ENCODE peak calls at places on chromosome 4, in seven cellular contexts. One of them, this sample, is unnamed.
A peak's percentile ranks its signal among the peaks of the same experiment; 100 is the strongest.

GRCh38 chr4:25861951-25862410 is 807 bp downstream of the SEL1L3 start:
- DNase-seq in esophagus squamous epithelium: no peak
- DNase-seq in psoas muscle: no peak
- DNase-seq in foreskin fibroblast: no peak
- DNase-seq in astrocyte: peak; percentile 26
- DNase-seq in heart left ventricle: no peak
- DNase-seq in fibroblast of lung: peak; percentile 45
- DNase-seq in this sample: peak; percentile 55

GRCh38 chr4:6327220-6327917 is 57.7 kb downstream of the WFS1 start:
- DNase-seq in esophagus squamous epithelium: no peak
- DNase-seq in psoas muscle: peak; percentile 85
- DNase-seq in foreskin fibroblast: peak; percentile 48
- DNase-seq in astrocyte: no peak
- DNase-seq in heart left ventricle: peak; percentile 80
- DNase-seq in fibroblast of lung: peak; percentile 35
- DNase-seq in this sample: peak; percentile 68

GRCh38 chr4:41549469-41549868 is 11.5 kb downstream of the LIMCH1 start:
- DNase-seq in esophagus squamous epithelium: no peak
- DNase-seq in psoas muscle: no peak
- DNase-seq in foreskin fibroblast: no peak
- DNase-seq in astrocyte: no peak
- DNase-seq in heart left ventricle: no peak
- DNase-seq in fibroblast of lung: no peak
- DNase-seq in this sample: no peak

GRCh38 chr4:169184236-169184635 is 86.5 kb downstream of the SH3RF1 start:
- DNase-seq in esophagus squamous epithelium: no peak
- DNase-seq in psoas muscle: no peak
- DNase-seq in foreskin fibroblast: no peak
- DNase-seq in astrocyte: peak; percentile 31
- DNase-seq in heart left ventricle: no peak
- DNase-seq in fibroblast of lung: peak; percentile 42
- DNase-seq in this sample: peak; percentile 70

GRCh38 chr4:26584725-26585124 is 841 bp downstream of the TBC1D19 start:
- DNase-seq in esophagus squamous epithelium: no peak
- DNase-seq in psoas muscle: no peak
- DNase-seq in foreskin fibroblast: no peak
- DNase-seq in astrocyte: no peak
- DNase-seq in heart left ventricle: no peak
- DNase-seq in fibroblast of lung: no peak
- DNase-seq in this sample: no peak

GRCh38 chr4:109998867-109999303 is 86.2 kb downstream of the EGF start:
- DNase-seq in esophagus squamous epithelium: no peak
- DNase-seq in psoas muscle: no peak
- DNase-seq in foreskin fibroblast: peak; percentile 38
- DNase-seq in astrocyte: peak; percentile 33
- DNase-seq in heart left ventricle: no peak
- DNase-seq in fibroblast of lung: peak; percentile 41
- DNase-seq in this sample: peak; percentile 76

GRCh38 chr4:1765409-1766335 is 27.4 kb upstream of the FGFR3 start:
- DNase-seq in esophagus squamous epithelium: no peak
- DNase-seq in psoas muscle: no peak
- DNase-seq in foreskin fibroblast: no peak
- DNase-seq in astrocyte: no peak
- DNase-seq in heart left ventricle: no peak
- DNase-seq in fibroblast of lung: no peak
- DNase-seq in this sample: no peak

GRCh38 chr4:7294176-7294756 is 101.9 kb downstream of the SORCS2 start:
- DNase-seq in esophagus squamous epithelium: no peak
- DNase-seq in psoas muscle: no peak
- DNase-seq in foreskin fibroblast: no peak
- DNase-seq in astrocyte: no peak
- DNase-seq in heart left ventricle: no peak
- DNase-seq in fibroblast of lung: no peak
- DNase-seq in this sample: no peak

GRCh38 chr4:122129061-122129460 is 23.1 kb upstream of the BLTP1 start:
- DNase-seq in esophagus squamous epithelium: no peak
- DNase-seq in psoas muscle: no peak
- DNase-seq in foreskin fibroblast: no peak
- DNase-seq in astrocyte: no peak
- DNase-seq in heart left ventricle: no peak
- DNase-seq in fibroblast of lung: peak; percentile 2
- DNase-seq in this sample: no peak

GRCh38 chr4:157312702-157313101 is 92.2 kb downstream of the GRIA2 start:
- DNase-seq in esophagus squamous epithelium: no peak
- DNase-seq in psoas muscle: no peak
- DNase-seq in foreskin fibroblast: no peak
- DNase-seq in astrocyte: no peak
- DNase-seq in heart left ventricle: no peak
- DNase-seq in fibroblast of lung: no peak
- DNase-seq in this sample: no peak

GRCh38 chr4:83639849-83640493 is 104.1 kb downstream of the GPAT3 start:
- DNase-seq in esophagus squamous epithelium: no peak
- DNase-seq in psoas muscle: no peak
- DNase-seq in foreskin fibroblast: peak; percentile 62
- DNase-seq in astrocyte: peak; percentile 44
- DNase-seq in heart left ventricle: no peak
- DNase-seq in fibroblast of lung: peak; percentile 59
- DNase-seq in this sample: peak; percentile 92

GRCh38 chr4:99754756-99755155 is 61.9 kb upstream of the DAPP1 start:
- DNase-seq in esophagus squamous epithelium: no peak
- DNase-seq in psoas muscle: no peak
- DNase-seq in foreskin fibroblast: no peak
- DNase-seq in astrocyte: no peak
- DNase-seq in heart left ventricle: no peak
- DNase-seq in fibroblast of lung: peak; percentile 2
- DNase-seq in this sample: no peak

GRCh38 chr4:53855886-53856260 is 208.5 kb downstream of the CHIC2 start:
- DNase-seq in esophagus squamous epithelium: no peak
- DNase-seq in psoas muscle: no peak
- DNase-seq in foreskin fibroblast: peak; percentile 87
- DNase-seq in astrocyte: peak; percentile 99
- DNase-seq in heart left ventricle: no peak
- DNase-seq in fibroblast of lung: peak; percentile 99
- DNase-seq in this sample: peak; percentile 98

GRCh38 chr4:118816538-118817177 is 19.3 kb downstream of the SEC24D start:
- DNase-seq in esophagus squamous epithelium: no peak
- DNase-seq in psoas muscle: no peak
- DNase-seq in foreskin fibroblast: peak; percentile 38
- DNase-seq in astrocyte: peak; percentile 58
- DNase-seq in heart left ventricle: no peak
- DNase-seq in fibroblast of lung: peak; percentile 67
- DNase-seq in this sample: peak; percentile 62

GRCh38 chr4:128630881-128631280 is 178.6 kb upstream of the JADE1 start:
- DNase-seq in esophagus squamous epithelium: no peak
- DNase-seq in psoas muscle: no peak
- DNase-seq in foreskin fibroblast: no peak
- DNase-seq in astrocyte: peak; percentile 62
- DNase-seq in heart left ventricle: no peak
- DNase-seq in fibroblast of lung: peak; percentile 67
- DNase-seq in this sample: peak; percentile 47

GRCh38 chr4:80135702-80136058 is 61.6 kb upstream of the PRDM8 start:
- DNase-seq in esophagus squamous epithelium: no peak
- DNase-seq in psoas muscle: no peak
- DNase-seq in foreskin fibroblast: no peak
- DNase-seq in astrocyte: no peak
- DNase-seq in heart left ventricle: no peak
- DNase-seq in fibroblast of lung: no peak
- DNase-seq in this sample: no peak

GRCh38 chr4:101031971-101032370 is 315.4 kb downstream of the PPP3CA start:
- DNase-seq in esophagus squamous epithelium: no peak
- DNase-seq in psoas muscle: no peak
- DNase-seq in foreskin fibroblast: no peak
- DNase-seq in astrocyte: no peak
- DNase-seq in heart left ventricle: no peak
- DNase-seq in fibroblast of lung: no peak
- DNase-seq in this sample: no peak

GRCh38 chr4:25111648-25112196 is 48.5 kb downstream of the SEPSECS start:
- DNase-seq in esophagus squamous epithelium: no peak
- DNase-seq in psoas muscle: no peak
- DNase-seq in foreskin fibroblast: no peak
- DNase-seq in astrocyte: no peak
- DNase-seq in heart left ventricle: no peak
- DNase-seq in fibroblast of lung: no peak
- DNase-seq in this sample: no peak

GRCh38 chr4:10983274-10983673 is 298.7 kb upstream of the CLNK start:
- DNase-seq in esophagus squamous epithelium: no peak
- DNase-seq in psoas muscle: no peak
- DNase-seq in foreskin fibroblast: no peak
- DNase-seq in astrocyte: no peak
- DNase-seq in heart left ventricle: no peak
- DNase-seq in fibroblast of lung: no peak
- DNase-seq in this sample: no peak
- H3K4me3 ChIP-seq in esophagus squamous epithelium: no peak overlapping the region
- H3K4me3 ChIP-seq in psoas muscle: no peak overlapping the region
- H3K4me3 ChIP-seq in foreskin fibroblast: no peak overlapping the region
- H3K4me3 ChIP-seq in astrocyte: no peak overlapping the region
- H3K4me3 ChIP-seq in heart left ventricle: no peak overlapping the region
- H3K4me3 ChIP-seq in fibroblast of lung: no peak overlapping the region
- H3K4me3 ChIP-seq in this sample: no peak overlapping the region

GRCh38 chr4:145182212-145182611 is 1.8 kb upstream of the OTUD4 start:
- DNase-seq in esophagus squamous epithelium: no peak
- DNase-seq in psoas muscle: no peak
- DNase-seq in foreskin fibroblast: no peak
- DNase-seq in astrocyte: no peak
- DNase-seq in heart left ventricle: no peak
- DNase-seq in fibroblast of lung: no peak
- DNase-seq in this sample: no peak

GRCh38 chr4:145181091-145181501 is 707 bp upstream of the OTUD4 start:
- DNase-seq in esophagus squamous epithelium: no peak
- DNase-seq in psoas muscle: no peak
- DNase-seq in foreskin fibroblast: no peak
- DNase-seq in astrocyte: no peak
- DNase-seq in heart left ventricle: no peak
- DNase-seq in fibroblast of lung: no peak
- DNase-seq in this sample: peak; percentile 22

GRCh38 chr4:145178740-145179139 is 1.6 kb downstream of the OTUD4 start:
- DNase-seq in esophagus squamous epithelium: no peak
- DNase-seq in psoas muscle: no peak
- DNase-seq in foreskin fibroblast: no peak
- DNase-seq in astrocyte: peak; percentile 3
- DNase-seq in heart left ventricle: no peak
- DNase-seq in fibroblast of lung: no peak
- DNase-seq in this sample: no peak

GRCh38 chr4:145179201-145179860 is 1.1 kb downstream of the OTUD4 start:
- DNase-seq in esophagus squamous epithelium: peak; percentile 10
- DNase-seq in psoas muscle: peak; percentile 81
- DNase-seq in foreskin fibroblast: peak; percentile 56
- DNase-seq in astrocyte: peak; percentile 42
- DNase-seq in heart left ventricle: peak; percentile 76
- DNase-seq in fibroblast of lung: peak; percentile 62
- DNase-seq in this sample: peak; percentile 50

DNA sequence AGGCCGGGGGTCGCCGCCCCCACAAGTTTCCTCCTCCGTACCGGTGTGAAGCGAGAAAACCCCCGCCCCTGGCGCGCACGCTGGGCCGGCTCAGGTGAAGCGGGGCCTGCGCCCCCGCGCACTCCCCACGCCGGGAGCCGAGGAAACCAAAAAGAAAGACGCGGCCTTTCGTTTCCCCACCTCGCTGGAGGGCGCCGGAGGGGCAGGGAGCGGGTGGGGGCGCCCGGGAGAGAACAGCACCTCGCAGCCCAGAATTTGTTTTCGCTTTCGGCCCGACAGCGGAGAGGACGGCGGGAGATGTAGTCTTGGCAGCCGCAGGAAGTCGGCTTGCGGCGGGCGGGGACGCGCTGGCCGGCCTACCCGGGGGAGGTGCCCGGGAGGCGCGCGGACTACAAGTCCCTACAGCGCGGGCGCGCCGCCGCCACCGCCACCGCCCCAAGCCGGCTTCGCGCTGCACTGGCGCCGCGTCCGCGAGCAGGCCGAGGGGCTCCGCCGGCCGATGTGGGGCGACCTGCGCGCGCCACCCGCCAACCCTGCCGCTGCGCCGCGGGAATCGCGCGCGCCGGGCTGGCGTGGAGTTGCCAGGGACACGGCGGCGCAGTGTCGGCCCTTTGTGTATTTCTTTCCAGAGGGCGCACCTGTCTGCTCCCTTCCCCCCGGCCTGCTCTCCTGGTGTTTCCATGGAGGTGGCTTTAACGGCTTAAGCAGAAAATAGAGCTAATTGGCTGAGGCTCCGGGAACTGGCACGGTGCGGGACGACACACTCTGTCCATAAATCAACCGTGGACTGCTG is at the start of gene OTUD4:
- DNase-seq in esophagus squamous epithelium: peak; percentile 79
- DNase-seq in psoas muscle: peak; percentile 98
- DNase-seq in foreskin fibroblast: peak; percentile 97
- DNase-seq in astrocyte: peak; percentile 93
- DNase-seq in heart left ventricle: peak; percentile 98
- DNase-seq in fibroblast of lung: peak; percentile 98
- DNase-seq in this sample: peak; percentile 93
- TF ChIP-seq CTCF in esophagus squamous epithelium: no peak
- TF ChIP-seq CTCF in psoas muscle: peak; percentile 8
- TF ChIP-seq CTCF in foreskin fibroblast: peak; percentile 9
- TF ChIP-seq CTCF in astrocyte: no peak
- TF ChIP-seq CTCF in heart left ventricle: no peak
- TF ChIP-seq CTCF in fibroblast of lung: no peak
- TF ChIP-seq CTCF in this sample: peak; percentile 16

DNA sequence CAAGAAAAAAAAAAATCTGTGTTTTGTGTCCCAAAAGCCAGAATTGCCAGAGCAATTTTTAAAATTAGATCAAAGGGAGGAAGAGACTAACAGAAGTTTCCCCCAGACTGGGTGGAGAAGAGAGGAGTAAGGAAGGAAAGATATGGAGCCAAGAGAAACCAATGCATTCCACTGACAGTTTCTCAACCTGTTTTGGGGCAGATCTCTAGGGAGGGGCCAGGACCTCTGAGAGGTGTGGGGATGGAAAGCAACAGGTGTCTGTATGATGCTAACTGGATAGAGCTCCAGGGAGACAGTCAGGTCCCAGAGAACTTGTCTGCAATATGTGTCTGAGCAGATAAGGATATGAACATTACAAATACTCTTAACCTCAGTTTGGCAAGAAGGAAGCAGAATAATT is 22.7 kb upstream of the GAB1 start:
- DNase-seq in esophagus squamous epithelium: no peak
- DNase-seq in psoas muscle: no peak
- DNase-seq in foreskin fibroblast: no peak
- DNase-seq in astrocyte: no peak
- DNase-seq in heart left ventricle: no peak
- DNase-seq in fibroblast of lung: no peak
- DNase-seq in this sample: no peak
- H3K4me3 ChIP-seq in esophagus squamous epithelium: no peak overlapping the region
- H3K4me3 ChIP-seq in psoas muscle: no peak overlapping the region
- H3K4me3 ChIP-seq in foreskin fibroblast: no peak overlapping the region
- H3K4me3 ChIP-seq in astrocyte: no peak overlapping the region
- H3K4me3 ChIP-seq in heart left ventricle: no peak overlapping the region
- H3K4me3 ChIP-seq in fibroblast of lung: no peak overlapping the region
- H3K4me3 ChIP-seq in this sample: no peak overlapping the region

DNA sequence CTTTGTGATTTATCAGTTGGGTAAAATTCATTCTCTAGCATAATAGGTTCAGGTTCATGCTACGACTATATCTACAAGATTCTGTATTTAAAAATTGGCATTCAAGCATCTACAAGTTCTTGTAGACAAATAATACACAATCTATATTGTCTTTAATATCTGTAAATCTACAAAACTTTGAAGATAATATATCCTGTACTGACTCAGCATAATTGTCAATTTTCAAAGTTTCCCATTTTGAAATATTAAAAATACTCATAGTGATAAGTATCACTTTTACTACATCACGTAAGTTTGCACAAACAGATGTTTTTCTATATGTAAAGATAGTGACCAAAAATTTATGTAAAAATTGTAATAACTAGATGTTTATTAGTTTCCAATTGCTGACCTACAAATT is 360.6 kb downstream of the FSTL5 start:
- DNase-seq in esophagus squamous epithelium: no peak
- DNase-seq in psoas muscle: no peak
- DNase-seq in foreskin fibroblast: no peak
- DNase-seq in astrocyte: no peak
- DNase-seq in heart left ventricle: no peak
- DNase-seq in fibroblast of lung: no peak
- DNase-seq in this sample: no peak
- TF ChIP-seq CTCF in esophagus squamous epithelium: no peak
- TF ChIP-seq CTCF in psoas muscle: no peak
- TF ChIP-seq CTCF in foreskin fibroblast: no peak
- TF ChIP-seq CTCF in astrocyte: no peak
- TF ChIP-seq CTCF in heart left ventricle: no peak
- TF ChIP-seq CTCF in fibroblast of lung: no peak
- TF ChIP-seq CTCF in this sample: no peak

This sample was measured in fibroblast of the aortic adventitia.